ENCODE peak calls at places on chromosome 9, in nine cellular contexts. D is OCI-LY7; A is CD4-positive, alpha-beta memory T cell; T is heart left ventricle; X is hepatocyte; H is Peyer's patch; O is stomach; W is vagina; G is NT2/D1. B is an unnamed sample. For H3K4me1, the result is how much of the 10 kb centered on the place peaks cover.

GRCh38 chr9:130522233-130522808 is 57.1 kb upstream of the FUBP3 start:
- DNase-seq in G (peak), X (no peak), W (no peak), D (no peak), H (no peak), T (no peak), A (no peak), O (no peak), B (no peak)

GRCh38 chr9:128382261-128382660 is 11.1 kb downstream of the URM1 start:
- DNase-seq in O (no peak), D (no peak), H (no peak), W (no peak), T (no peak), G (no peak), X (no peak), A (no peak), B (no peak)

GRCh38 chr9:78860806-78861475 is 564.0 kb downstream of the PSAT1 start:
- DNase-seq in D (no peak), H (no peak), X (no peak), A (no peak), O (no peak), W (no peak), G (no peak), T (no peak), B (no peak)

GRCh38 chr9:88950341-88951141 is 40.7 kb upstream of the S1PR3 start:
- DNase-seq in W (no peak), D (no peak), X (no peak), A (no peak), H (no peak), T (no peak), G (peak), O (no peak), B (no peak)

GRCh38 chr9:130138791-130139190 is 33.4 kb upstream of the NCS1 start:
- DNase-seq in G (no peak), W (no peak), D (no peak), T (peak), X (peak), H (no peak), A (no peak), O (no peak), B (peak)

GRCh38 chr9:22469928-22470544 is 23.4 kb downstream of the DMRTA1 start:
- DNase-seq in O (no peak), D (peak), T (no peak), X (peak), G (peak), H (no peak), W (no peak), A (no peak), B (no peak)

GRCh38 chr9:112198646-112199045 is 23.5 kb upstream of the SUSD1 start:
- DNase-seq in H (no peak), X (peak), W (no peak), A (no peak), O (no peak), D (no peak), T (no peak), G (no peak), B (no peak)

GRCh38 chr9:4905135-4905490 is 80.0 kb upstream of the JAK2 start:
- DNase-seq in G (no peak), X (no peak), D (no peak), T (no peak), O (no peak), A (no peak), W (no peak), H (no peak), B (no peak)

GRCh38 chr9:134637241-134637640 is 4.4 kb upstream of the COL5A1 start:
- DNase-seq in X (no peak), A (no peak), D (no peak), G (no peak), W (no peak), H (peak), T (peak), O (no peak), B (no peak)

DNA sequence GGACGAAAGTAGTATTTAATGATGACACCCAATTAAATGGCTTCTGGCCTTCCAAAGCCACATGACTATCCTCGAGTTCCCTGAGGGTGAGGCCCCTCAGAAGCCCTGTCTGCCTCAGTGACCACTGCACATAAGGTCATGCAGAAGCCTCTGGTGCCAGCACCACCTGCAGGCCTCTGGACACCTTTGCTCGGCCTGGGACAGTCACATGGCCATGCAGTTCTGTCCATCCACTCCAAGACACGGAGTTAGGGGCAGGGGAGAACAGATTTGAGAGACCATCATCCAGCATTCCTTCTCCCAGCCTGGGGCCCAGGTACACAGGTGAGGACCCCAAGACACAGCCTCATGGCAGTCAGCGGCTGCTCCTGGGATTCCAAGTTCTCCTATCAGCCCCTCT is 145.0 kb downstream of the ROR2 start:
- DNase-seq in T (no peak), O (peak), A (no peak), W (peak), H (no peak), D (no peak), G (no peak), X (no peak), B (no peak)
- H3K4me1 ChIP-seq in T (under half), O (under half), A (under half), W (under half), H (under half), D (under half), G (under half), X (under half), B (under half)

GRCh38 chr9:2502760-2503159 is 118.8 kb upstream of the VLDLR start:
- DNase-seq in O (no peak), A (no peak), W (no peak), T (no peak), G (no peak), D (no peak), X (no peak), H (no peak), B (no peak)

GRCh38 chr9:2506310-2506709 is 115.3 kb upstream of the VLDLR start:
- DNase-seq in X (no peak), O (no peak), H (no peak), G (no peak), T (no peak), W (no peak), D (no peak), A (no peak), B (no peak)

GRCh38 chr9:2496934-2497333 is 124.7 kb upstream of the VLDLR start:
- DNase-seq in O (no peak), H (no peak), D (no peak), X (no peak), G (no peak), W (no peak), A (no peak), T (no peak), B (no peak)

GRCh38 chr9:2497666-2498400 is 123.8 kb upstream of the VLDLR start:
- DNase-seq in X (no peak), O (no peak), T (no peak), H (no peak), W (no peak), D (no peak), G (no peak), A (no peak), B (no peak)

DNA sequence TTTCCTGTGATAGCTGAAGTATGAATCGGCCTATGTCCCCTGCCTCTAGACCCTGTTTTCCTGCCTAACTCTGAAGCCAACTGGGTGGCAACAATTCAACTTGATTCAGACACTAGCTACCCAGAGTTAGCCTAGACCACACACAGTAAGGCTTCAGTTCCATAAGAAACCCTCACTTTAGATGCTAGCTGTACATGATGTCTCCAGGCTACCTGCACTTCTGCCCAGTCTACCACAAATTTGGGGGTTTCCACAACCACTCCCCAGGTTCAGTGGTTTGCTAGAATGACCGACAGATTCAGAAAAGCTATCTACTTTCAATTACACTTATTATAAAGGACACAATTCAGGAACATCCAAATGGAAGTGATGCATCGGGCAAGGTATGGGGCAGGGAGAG is 119.4 kb upstream of the VLDLR start:
- DNase-seq in O (no peak), G (no peak), H (no peak), A (no peak), D (no peak), W (no peak), X (no peak), T (no peak), B (no peak)
- H3K4me1 ChIP-seq in O (under half), G (under half), H (under half), A (under half), D (under half), W (under half), X (under half), T (under half), B (under half)

GRCh38 chr9:124286292-124286931 is 28.7 kb downstream of the NEK6 start:
- DNase-seq in D (peak), G (no peak), H (peak), T (peak), A (no peak), O (peak), W (no peak), X (peak), B (no peak)
- H3K4me1 ChIP-seq in D (under half), G (under half), H (half or more), T (half or more), A (under half), O (half or more), W (half or more), X (under half), B (under half)

DNA sequence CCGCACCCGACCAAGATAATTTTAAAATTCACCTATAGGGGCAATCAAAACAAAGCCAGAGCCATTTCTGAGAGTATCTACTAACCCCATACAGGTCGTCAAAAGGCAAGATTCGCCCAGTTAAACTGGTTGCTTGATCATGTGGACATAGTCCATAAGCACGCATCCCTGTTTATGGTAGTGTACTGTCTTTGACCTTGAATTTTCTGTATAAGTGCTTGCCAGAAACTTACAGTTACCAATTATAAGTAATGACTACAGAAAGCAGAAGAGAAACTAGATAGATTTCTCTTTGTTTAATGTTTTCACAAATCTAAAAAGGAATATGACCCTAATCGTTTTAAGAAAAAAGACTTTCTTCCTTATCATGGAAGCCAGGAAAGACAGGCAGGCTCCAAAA is 25.6 kb downstream of the SLC31A1 start:
- DNase-seq in H (no peak), O (no peak), D (no peak), X (no peak), W (no peak), G (no peak), T (no peak), A (no peak), B (no peak)
- H3K4me1 ChIP-seq in H (under half), O (under half), D (under half), X (under half), W (under half), G (under half), T (under half), A (under half), B (under half)

GRCh38 chr9:14907360-14907685 is 2.9 kb downstream of the FREM1 start:
- DNase-seq in D (no peak), T (no peak), A (no peak), X (no peak), G (peak), O (no peak), H (no peak), W (no peak), B (no peak)

GRCh38 chr9:14908221-14909206 is 1.7 kb downstream of the FREM1 start:
- DNase-seq in A (no peak), X (no peak), T (no peak), W (no peak), D (no peak), G (no peak), H (no peak), O (no peak), B (no peak)

GRCh38 chr9:14911046-14911445 is 818 bp upstream of the FREM1 start:
- DNase-seq in T (no peak), A (no peak), D (no peak), G (no peak), X (no peak), W (no peak), H (no peak), O (no peak), B (no peak)

GRCh38 chr9:14910178-14910805 is at the start of gene FREM1:
- DNase-seq in X (peak), W (no peak), T (peak), D (no peak), G (peak), H (peak), O (no peak), A (no peak), B (no peak)

DNA sequence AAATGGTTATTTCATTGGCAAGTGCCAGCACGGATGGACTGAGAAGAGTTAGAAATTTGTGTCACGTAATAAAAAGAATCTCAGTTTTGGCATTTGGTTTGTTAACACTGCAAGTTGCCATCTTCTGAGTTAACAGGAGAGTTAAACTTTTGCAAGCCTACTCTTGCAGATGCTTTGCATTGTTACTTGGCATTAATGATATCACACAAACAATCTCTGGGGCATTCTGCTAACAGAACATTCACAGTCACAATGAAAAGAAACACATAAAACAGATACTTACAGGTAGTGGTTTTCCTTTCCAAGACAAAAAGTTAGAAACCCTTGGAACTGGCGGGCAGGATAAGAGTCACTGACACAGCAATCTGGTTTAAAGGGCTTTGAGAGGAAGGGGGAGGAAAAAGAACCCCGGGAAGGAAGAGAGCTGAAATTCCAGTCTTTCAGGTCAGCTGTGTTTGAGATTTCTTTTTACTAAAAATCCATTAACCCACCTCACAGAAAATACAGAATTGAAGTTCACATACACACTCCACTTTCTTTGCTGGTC is 524 bp downstream of the FREM1 start:
- DNase-seq in O (no peak), H (no peak), G (peak), X (peak), T (no peak), A (no peak), D (no peak), W (no peak), B (no peak)
- H3K4me1 ChIP-seq in O (under half), H (under half), G (under half), X (half or more), T (under half), A (under half), D (under half), W (half or more), B (under half)

GRCh38 chr9:21228122-21228521 is at the start of gene IFNA17:
- DNase-seq in W (no peak), D (no peak), A (no peak), G (no peak), O (no peak), H (no peak), X (no peak), T (no peak), B (no peak)

GRCh38 chr9:21234153-21234687 is 5.6 kb downstream of the IFNA14 start:
- DNase-seq in T (peak), A (no peak), G (no peak), H (no peak), D (no peak), X (no peak), O (no peak), W (no peak), B (no peak)

GRCh38 chr9:21233258-21233657 is 5.2 kb upstream of the IFNA17 start:
- DNase-seq in T (no peak), A (no peak), W (no peak), H (no peak), O (no peak), G (no peak), X (no peak), D (no peak), B (no peak)
- H3K4me1 ChIP-seq in T (under half), A (under half), W (under half), H (under half), O (under half), G (under half), X (under half), D (under half), B (under half)

GRCh38 chr9:136795027-136795402 is 1.1 kb upstream of the CCDC183 start:
- DNase-seq in D (no peak), H (no peak), W (no peak), O (no peak), G (no peak), T (no peak), X (no peak), A (no peak), B (no peak)
- H3K4me1 ChIP-seq in D (under half), H (half or more), W (under half), O (under half), G (under half), T (under half), X (half or more), A (under half), B (under half)